ENCODE peak calls at places on chromosomes 5 and 9, in four cellular contexts. O is HepG2, D is PC-3, S is fibroblast of lung. E is an unnamed sample.

GRCh38 chr9:94991961-94992907 is 265.7 kb downstream of the AOPEP start:
- DNase-seq in O (peak), D (no peak), S (no peak), E (no peak)

GRCh38 chr9:127568971-127569818 is 42.9 kb upstream of the STXBP1 start:
- DNase-seq in O (peak), D (peak), S (peak), E (peak)

GRCh38 chr5:1390861-1391600 is 46.1 kb upstream of the CLPTM1L start:
- DNase-seq in O (no peak), D (no peak), S (no peak), E (no peak)

GRCh38 chr5:1918488-1919208 is 35.9 kb upstream of the IRX4 start:
- DNase-seq in O (no peak), S (no peak), D (no peak), E (no peak)

GRCh38 chr9:2015581-2016410 is 649 bp downstream of the SMARCA2 start:
- DNase-seq in O (peak), S (peak), D (peak), E (peak)

GRCh38 chr9:92432350-92432749 is 8.1 kb upstream of the OMD start:
- DNase-seq in S (peak), D (no peak), O (no peak), E (no peak)

GRCh38 chr5:37533851-37534250 is 154.7 kb downstream of the WDR70 start:
- DNase-seq in O (no peak), D (peak), S (no peak), E (no peak)

GRCh38 chr5:11902304-11902703 is 1.9 kb downstream of the CTNND2 start:
- DNase-seq in S (no peak), D (no peak), O (no peak), E (no peak)

GRCh38 chr9:106862946-106863740 is at the start of gene ZNF462:
- DNase-seq in O (no peak), S (peak), D (peak), E (peak)

GRCh38 chr9:37531699-37532098 is 44.5 kb downstream of the FBXO10 start:
- DNase-seq in O (no peak), S (no peak), D (no peak), E (no peak)

GRCh38 chr9:72453797-72454196 is 67.6 kb upstream of the TMC1 start:
- DNase-seq in D (no peak), O (peak), S (no peak), E (no peak)

GRCh38 chr5:148336704-148337435 is 1.5 kb downstream of the SPINK9 start:
- DNase-seq in D (peak), O (no peak), S (no peak), E (no peak)

GRCh38 chr5:101678494-101679193 is 617.4 kb downstream of the SLCO4C1 start:
- DNase-seq in D (peak), S (peak), O (peak), E (peak)

GRCh38 chr9:38694676-38695075 is 25.3 kb downstream of the FAM240B start:
- DNase-seq in D (no peak), S (no peak), O (no peak), E (no peak)

GRCh38 chr9:128894764-128895163 is 12.8 kb downstream of the LRRC8A start:
- DNase-seq in D (no peak), S (no peak), O (no peak), E (no peak)

GRCh38 chr5:106658150-106658549 is 1012.6 kb downstream of the EFNA5 start:
- DNase-seq in S (no peak), D (peak), O (no peak), E (no peak)

GRCh38 chr5:178453224-178453623 is 137.0 kb downstream of the COL23A1 start:
- DNase-seq in D (peak), O (no peak), S (no peak), E (no peak)

GRCh38 chr9:132669636-132670358 is at the start of gene DDX31:
- DNase-seq in O (peak), S (peak), D (peak), E (peak)

GRCh38 chr5:54659651-54660050 is 142.1 kb downstream of the SNX18 start:
- DNase-seq in O (no peak), S (peak), D (no peak), E (no peak)

GRCh38 chr5:151092750-151093149 is 11.9 kb upstream of the TNIP1 start:
- DNase-seq in S (peak), D (peak), O (no peak), E (no peak)

GRCh38 chr9:136631038-136632000 is 31.4 kb upstream of the EGFL7 start:
- DNase-seq in D (peak), S (peak), O (peak), E (peak)

GRCh38 chr5:51388488-51389325 is 5.5 kb downstream of the ISL1 start:
- DNase-seq in D (no peak), O (no peak), S (no peak), E (no peak)

GRCh38 chr5:51391175-51391574 is 7.9 kb downstream of the ISL1 start:
- DNase-seq in D (no peak), S (no peak), O (no peak), E (no peak)

GRCh38 chr5:51387854-51388320 is 4.6 kb downstream of the ISL1 start:
- DNase-seq in S (no peak), O (no peak), D (no peak), E (no peak)

GRCh38 chr5:51389582-51390463 is 6.6 kb downstream of the ISL1 start:
- DNase-seq in D (no peak), O (no peak), S (no peak), E (no peak)

DNA sequence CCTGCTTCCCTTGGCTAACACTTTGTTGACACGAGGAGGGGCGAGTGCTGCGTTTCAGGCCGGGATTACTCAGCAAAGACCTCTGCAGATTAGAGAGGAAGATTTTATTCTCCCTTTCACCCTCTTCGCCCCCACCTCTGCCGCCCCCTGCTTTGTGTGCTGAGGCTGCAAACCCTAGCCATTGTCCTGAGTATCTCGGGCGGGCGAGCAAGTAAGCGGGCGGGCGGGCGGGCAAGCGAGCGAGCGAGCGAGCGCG is 6.0 kb downstream of the ISL1 start:
- DNase-seq in D (no peak), O (no peak), S (no peak), E (no peak)
- H3K4me3 ChIP-seq in D (no peak), O (no peak), S (no peak), E (no peak)

GRCh38 chr5:154483654-154484392 is 5.8 kb upstream of the HAND1 start:
- DNase-seq in D (no peak), S (no peak), O (no peak), E (no peak)
- TF ChIP-seq EZH2 in D (no peak), S (peak), O (peak), E (peak)

DNA sequence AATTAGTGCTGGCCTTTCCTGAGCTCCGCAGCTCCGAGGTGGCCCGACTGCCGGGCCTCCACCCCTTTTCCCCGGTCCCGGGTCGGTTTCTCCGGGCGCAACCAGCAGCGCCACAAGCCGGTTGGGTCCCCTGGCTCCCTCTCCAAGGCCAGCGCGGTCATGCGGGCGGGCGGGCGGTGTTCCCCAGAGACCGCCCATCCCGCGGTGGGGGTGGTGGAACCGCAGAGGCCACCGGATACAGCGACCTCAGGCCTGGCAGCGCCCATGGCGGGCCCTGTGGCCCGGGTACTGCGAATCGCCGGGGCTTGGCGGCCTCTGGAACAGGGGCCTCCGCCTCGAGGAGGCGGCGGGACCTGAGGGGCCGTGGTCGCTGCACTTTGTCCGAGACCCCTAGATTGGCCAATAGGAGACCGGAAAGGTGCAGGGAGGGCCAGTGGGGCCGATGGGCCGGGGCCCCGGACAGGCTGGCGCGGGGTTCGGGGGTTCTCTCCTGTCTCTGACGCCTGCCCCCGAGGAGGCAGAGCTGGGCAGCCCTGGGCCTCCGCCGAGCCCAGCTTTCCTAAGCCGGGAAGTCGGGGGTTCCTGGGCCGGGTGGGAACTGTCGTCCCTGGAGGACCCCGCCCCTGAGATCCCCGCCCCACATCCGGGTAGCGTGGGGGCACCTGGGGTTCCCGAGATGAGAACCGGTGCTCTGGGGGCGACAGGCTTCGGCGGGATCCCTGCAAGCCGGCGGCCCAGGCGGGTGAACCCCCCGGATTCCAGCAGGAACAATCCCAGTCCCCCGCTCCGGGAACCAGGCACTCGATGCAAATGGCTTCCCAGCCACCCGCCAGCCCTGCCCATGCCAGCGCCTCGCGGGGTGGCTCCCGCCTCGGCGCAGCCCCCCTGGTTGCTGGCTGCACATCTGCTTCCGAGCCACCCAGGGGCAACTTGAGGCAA is 293.9 kb downstream of the ZSWIM6 start:
- DNase-seq in D (no peak), O (no peak), S (peak), E (peak)
- H3K4me3 ChIP-seq in D (no peak), O (no peak), S (peak), E (peak)

GRCh38 chr9:123371805-123372590 is 16.0 kb downstream of the CRB2 start:
- DNase-seq in S (no peak), O (no peak), D (no peak), E (no peak)

GRCh38 chr9:123375725-123376132 is 19.7 kb downstream of the CRB2 start:
- DNase-seq in O (peak), D (peak), S (peak), E (peak)

GRCh38 chr9:123373941-123374340 is 17.9 kb downstream of the CRB2 start:
- DNase-seq in S (no peak), O (no peak), D (no peak), E (no peak)

GRCh38 chr9:123372766-123373446 is 16.9 kb downstream of the CRB2 start:
- DNase-seq in S (no peak), D (no peak), O (no peak), E (no peak)

GRCh38 chr9:123373447-123373923 is 17.5 kb downstream of the CRB2 start:
- DNase-seq in S (no peak), O (no peak), D (no peak), E (no peak)
- TF ChIP-seq EZH2 in S (peak), O (no peak), D (no peak), E (no peak)

GRCh38 chr5:177300971-177301370 is 2.5 kb downstream of the RAB24 start:
- DNase-seq in D (peak), O (no peak), S (no peak), E (no peak)
- H3K4me3 ChIP-seq in D (peak), O (no peak), S (no peak), E (no peak)

DNA sequence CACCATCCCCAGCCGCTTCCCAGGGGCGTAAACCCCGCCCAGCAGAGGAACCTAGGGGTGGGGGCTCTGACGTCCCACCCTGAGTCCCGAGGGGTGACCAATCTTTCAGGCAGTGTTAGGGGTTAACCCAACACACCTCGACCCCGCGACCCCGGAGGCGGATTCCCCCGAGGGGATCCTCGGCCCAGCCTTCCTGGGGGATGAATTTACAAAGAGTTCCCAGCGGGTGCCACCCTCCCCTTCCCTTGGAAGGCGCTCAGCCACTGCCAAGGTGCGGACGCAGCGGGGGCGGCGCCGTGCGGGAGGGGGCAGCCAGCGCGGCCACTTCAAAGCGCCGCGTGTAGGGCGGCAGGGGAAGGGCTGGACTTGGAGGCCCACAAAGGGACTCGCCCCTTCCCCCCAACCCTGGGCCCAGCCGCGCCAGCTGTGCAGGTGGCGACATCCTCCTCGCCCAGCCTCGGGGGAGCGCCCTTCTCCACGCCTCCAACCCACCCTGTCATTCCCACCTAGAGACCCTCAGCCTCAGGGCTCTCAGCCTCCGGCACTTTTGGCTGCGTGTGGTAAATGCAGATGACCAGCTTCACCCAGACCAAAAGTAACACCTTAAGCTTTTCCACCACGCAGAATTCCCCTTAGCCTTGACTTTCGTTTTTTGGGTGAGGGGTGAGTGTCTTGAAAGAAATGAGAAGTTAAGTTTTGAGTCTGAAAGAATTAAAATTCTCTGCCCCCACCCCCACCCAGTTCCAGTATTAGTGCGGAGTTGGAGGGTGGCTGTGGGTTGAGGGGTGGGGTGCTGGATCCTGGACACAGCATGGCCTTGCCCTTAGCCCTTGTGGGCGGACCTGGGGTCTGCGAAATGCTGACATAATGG is 43.3 kb upstream of the TCF7 start:
- DNase-seq in O (peak), D (no peak), S (no peak), E (no peak)
- TF ChIP-seq EZH2 in O (no peak), D (no peak), S (no peak), E (no peak)

GRCh38 chr9:111356567-111357244 is 26.7 kb upstream of the OR2K2 start:
- DNase-seq in D (peak), S (peak), O (no peak), E (peak)
- H3K4me3 ChIP-seq in D (peak), S (peak), O (no peak), E (peak)